ENCODE peak calls at places on chromosome 7, in four cellular contexts. I, L, N and U are unnamed samples.

GRCh38 chr7:15566476-15566875 is 4.7 kb upstream of the AGMO start:
- DNase-seq in I (no peak), L (no peak), N (no peak), U (no peak)

GRCh38 chr7:2525931-2526630 is 6.5 kb downstream of the LFNG start:
- DNase-seq in I (no peak), N (peak; percentile 68), L (peak; percentile 67), U (peak; percentile 75)

GRCh38 chr7:159067870-159068787 is 76.5 kb downstream of the VIPR2 start:
- DNase-seq in N (peak; percentile 87), L (peak; percentile 59), I (no peak), U (no peak)

GRCh38 chr7:94301024-94301588 is 93.6 kb upstream of the COL1A2 start:
- DNase-seq in I (peak; percentile 62), L (peak; percentile 49), N (peak; percentile 93), U (peak; percentile 96)

GRCh38 chr7:128137096-128137655 is 103.9 kb upstream of the LEP start:
- DNase-seq in L (no peak), N (no peak), I (no peak), U (peak; percentile 60)

GRCh38 chr7:2014391-2015241 is 218.1 kb downstream of the MAD1L1 start:
- DNase-seq in I (no peak), L (no peak), N (peak; percentile 70), U (no peak)

GRCh38 chr7:42947531-42947930 is 15.4 kb downstream of the MRPL32 start:
- DNase-seq in I (no peak), L (no peak), N (no peak), U (no peak)

GRCh38 chr7:108181073-108181985 is 51.2 kb upstream of the LAMB4 start:
- DNase-seq in N (no peak), L (peak; percentile 68), I (peak; percentile 72), U (peak; percentile 41)

GRCh38 chr7:125084196-125084595 is 154.6 kb upstream of the POT1 start:
- DNase-seq in N (no peak), I (no peak), L (no peak), U (no peak)

GRCh38 chr7:70693690-70694356 is 438.1 kb upstream of the GALNT17 start:
- DNase-seq in L (peak; percentile 87), N (peak; percentile 92), I (no peak), U (peak; percentile 48)

GRCh38 chr7:114087674-114088539 is 169.1 kb upstream of the PPP1R3A start:
- DNase-seq in N (no peak), L (peak; percentile 58), I (no peak), U (peak; percentile 27)

GRCh38 chr7:22332481-22332880 is 24.5 kb downstream of the RAPGEF5 start:
- DNase-seq in L (no peak), I (no peak), N (no peak), U (no peak)

GRCh38 chr7:21960922-21961321 is 15.2 kb upstream of the CDCA7L start:
- DNase-seq in I (no peak), L (no peak), N (no peak), U (peak; percentile 79)